ENCODE peak calls at places on chromosomes 6 and 20, in ten cellular contexts. D is AG10803; H is activated naive CD8-positive, alpha-beta T cell treated with anti-CD3 and anti-CD28 coated beads for 36 hours; L is sciatic nerve; Y is pancreas; F is HFFc6; V is fibroblast of lung; I is GM04504; G is tibial artery; A is ovary. X is an unnamed sample.
A peak's percentile ranks its signal among the peaks of the same experiment; 100 is the strongest.

GRCh38 chr6:87065117-87065516 is 29.8 kb downstream of the CGA start:
- DNase-seq in D (no peak), H (no peak), L (no peak), Y (no peak), F (no peak), V (no peak), I (no peak), G (no peak), A (no peak), X (no peak)

GRCh38 chr6:134626131-134626530 is 308.2 kb upstream of the SGK1 start:
- DNase-seq in D (peak; percentile 48), H (no peak), L (no peak), Y (no peak), F (no peak), V (no peak), I (no peak), G (no peak), A (no peak), X (no peak)

GRCh38 chr6:134310206-134310605 is 7.7 kb downstream of the SGK1 start:
- DNase-seq in D (peak; percentile 44), H (no peak), L (no peak), Y (no peak), F (no peak), V (no peak), I (no peak), G (no peak), A (no peak), X (peak; percentile 31)

GRCh38 chr20:5834436-5835005 is 84.3 kb downstream of the SHLD1 start:
- DNase-seq in D (no peak), H (no peak), L (no peak), Y (no peak), F (no peak), V (peak; percentile 17), I (no peak), G (no peak), A (no peak), X (no peak)

GRCh38 chr20:31934968-31935764 is 16.7 kb downstream of the PDRG1 start:
- DNase-seq in D (no peak), H (no peak), L (no peak), Y (no peak), F (no peak), V (no peak), I (no peak), G (no peak), A (no peak), X (no peak)

GRCh38 chr20:62222266-62222850 is 2.3 kb upstream of the HRH3 start:
- DNase-seq in D (no peak), H (no peak), L (no peak), Y (no peak), F (no peak), V (no peak), I (no peak), G (no peak), A (no peak), X (no peak)

GRCh38 chr20:25584905-25585704 is at the start of gene NINL:
- DNase-seq in D (peak; percentile 58), H (peak; percentile 65), L (peak; percentile 78), Y (peak; percentile 49), F (no peak), V (peak; percentile 50), I (peak; percentile 28), G (peak; percentile 71), A (peak; percentile 84), X (peak; percentile 73)

GRCh38 chr6:42300701-42301100 is 83.0 kb upstream of the MRPS10 start:
- DNase-seq in D (no peak), H (no peak), L (no peak), Y (no peak), F (no peak), V (no peak), I (no peak), G (no peak), A (no peak), X (no peak)

GRCh38 chr20:18628330-18628941 is 40.6 kb downstream of the DTD1 start:
- DNase-seq in D (no peak), H (peak; percentile 5), L (no peak), Y (peak; percentile 30), F (no peak), V (no peak), I (no peak), G (no peak), A (no peak), X (no peak)

X was measured in myocyte.